ENCODE peak calls at places on chromosomes 4 and X, in four cellular contexts. One of them, this sample, is unnamed.

GRCh38 chr4:8225704-8226443 is 26.8 kb downstream of the SH3TC1 start:
- DNase-seq in H1: no peak
- DNase-seq in hepatocyte: no peak
- DNase-seq in endothelial cell of umbilical vein: no peak
- DNase-seq in this sample: peak; percentile 71

GRCh38 chr4:10192331-10192730 is 75.7 kb upstream of the WDR1 start:
- DNase-seq in H1: no peak
- DNase-seq in hepatocyte: no peak
- DNase-seq in endothelial cell of umbilical vein: no peak
- DNase-seq in this sample: peak; percentile 20

GRCh38 chr4:113835005-113835404 is 73.5 kb upstream of the CAMK2D start:
- DNase-seq in H1: no peak
- DNase-seq in hepatocyte: no peak
- DNase-seq in endothelial cell of umbilical vein: peak; percentile 76
- DNase-seq in this sample: no peak

GRCh38 chr4:106565727-106566126 is 197.1 kb upstream of the GIMD1 start:
- DNase-seq in H1: no peak
- DNase-seq in hepatocyte: no peak
- DNase-seq in endothelial cell of umbilical vein: peak; percentile 84
- DNase-seq in this sample: no peak

GRCh38 chr4:137545461-137545861 is 13.2 kb upstream of the PCDH18 start:
- DNase-seq in H1: no peak
- DNase-seq in hepatocyte: peak; percentile 32
- DNase-seq in endothelial cell of umbilical vein: no peak
- DNase-seq in this sample: no peak

GRCh38 chr4:31088600-31089230 is 368.5 kb downstream of the PCDH7 start:
- DNase-seq in H1: no peak
- DNase-seq in hepatocyte: no peak
- DNase-seq in endothelial cell of umbilical vein: peak; percentile 85
- DNase-seq in this sample: no peak

GRCh38 chr4:22869235-22869634 is 176.5 kb downstream of the GBA3 start:
- DNase-seq in H1: no peak
- DNase-seq in hepatocyte: no peak
- DNase-seq in endothelial cell of umbilical vein: no peak
- DNase-seq in this sample: no peak

GRCh38 chr4:165970703-165971420 is 97.8 kb downstream of the TLL1 start:
- DNase-seq in H1: no peak
- DNase-seq in hepatocyte: no peak
- DNase-seq in endothelial cell of umbilical vein: no peak
- DNase-seq in this sample: no peak

GRCh38 chr4:41802590-41802989 is 54.1 kb upstream of the PHOX2B start:
- DNase-seq in H1: no peak
- DNase-seq in hepatocyte: no peak
- DNase-seq in endothelial cell of umbilical vein: no peak
- DNase-seq in this sample: no peak

GRCh38 chrX:132967049-132967448 is 8.6 kb upstream of the HS6ST2 start:
- DNase-seq in H1: no peak
- DNase-seq in hepatocyte: no peak
- DNase-seq in endothelial cell of umbilical vein: no peak
- DNase-seq in this sample: no peak

GRCh38 chrX:150958177-150958576 is 25.0 kb upstream of the HMGB3 start:
- DNase-seq in H1: no peak
- DNase-seq in hepatocyte: no peak
- DNase-seq in endothelial cell of umbilical vein: no peak
- DNase-seq in this sample: no peak

GRCh38 chrX:437636-438390 is 51.1 kb upstream of the PPP2R3B start:
- DNase-seq in H1: no peak
- DNase-seq in hepatocyte: no peak
- DNase-seq in endothelial cell of umbilical vein: no peak
- DNase-seq in this sample: no peak

GRCh38 chr4:106806158-106806797 is 229.8 kb downstream of the DKK2 start:
- DNase-seq in H1: no peak
- DNase-seq in hepatocyte: no peak
- DNase-seq in endothelial cell of umbilical vein: no peak
- DNase-seq in this sample: no peak

DNA sequence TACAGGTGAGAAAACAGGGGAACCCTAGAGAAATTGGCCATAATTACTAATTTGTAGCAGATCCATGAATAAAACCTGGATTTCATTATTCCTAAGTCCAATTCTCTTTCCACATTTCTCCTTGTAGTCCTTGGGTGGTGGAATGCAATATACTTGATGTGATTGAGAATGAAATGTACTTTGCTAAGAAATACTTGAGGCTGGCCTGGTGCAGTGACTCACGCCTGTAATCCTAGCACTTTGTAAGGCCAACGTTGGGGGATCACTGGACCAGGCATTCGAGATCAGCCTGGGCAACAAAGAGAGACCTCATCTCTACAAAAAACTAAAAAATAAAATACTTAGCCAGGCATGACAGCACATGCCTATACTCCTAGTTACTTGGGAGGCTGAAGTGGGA is 15.9 kb downstream of the TMEM184C start:
- DNase-seq in H1: no peak
- DNase-seq in hepatocyte: no peak
- DNase-seq in endothelial cell of umbilical vein: no peak
- DNase-seq in this sample: no peak
- H3K36me3 ChIP-seq in H1: peaks cover 20% of the 10 kb centered on the region
- H3K36me3 ChIP-seq in hepatocyte: no peaks in the 10 kb centered on the region
- H3K36me3 ChIP-seq in endothelial cell of umbilical vein: peaks cover 26% of the 10 kb centered on the region
- H3K36me3 ChIP-seq in this sample: peaks cover 82% of the 10 kb centered on the region

DNA sequence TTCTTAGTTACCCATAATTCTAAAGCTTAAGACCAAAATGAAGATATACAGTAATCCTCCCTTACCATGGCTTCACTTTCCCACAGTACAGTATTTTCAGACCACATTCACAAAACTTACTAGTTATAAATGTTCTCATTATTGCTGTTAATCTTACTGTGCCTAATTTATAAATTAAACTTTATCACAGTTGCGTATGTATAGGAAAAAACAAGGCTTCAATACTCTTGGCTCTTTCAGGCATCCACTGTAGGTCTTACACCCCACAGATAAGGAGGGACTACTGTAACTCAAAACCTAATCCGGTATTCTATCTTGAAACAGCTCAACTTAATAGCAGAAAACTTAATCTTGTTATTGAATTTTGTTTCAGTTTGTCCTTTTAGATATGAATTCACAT is 3.6 kb downstream of the HMGB2 start:
- DNase-seq in H1: no peak
- DNase-seq in hepatocyte: no peak
- DNase-seq in endothelial cell of umbilical vein: no peak
- DNase-seq in this sample: no peak
- H3K36me3 ChIP-seq in H1: peaks cover 47% of the 10 kb centered on the region
- H3K36me3 ChIP-seq in hepatocyte: no peaks in the 10 kb centered on the region
- H3K36me3 ChIP-seq in endothelial cell of umbilical vein: peaks cover 15% of the 10 kb centered on the region
- H3K36me3 ChIP-seq in this sample: peaks cover 81% of the 10 kb centered on the region

GRCh38 chrX:71541546-71542022 is 8.7 kb downstream of the OGT start:
- DNase-seq in H1: no peak
- DNase-seq in hepatocyte: no peak
- DNase-seq in endothelial cell of umbilical vein: peak; percentile 67
- DNase-seq in this sample: no peak
- H3K36me3 ChIP-seq in H1: peaks cover 8% of the 10 kb centered on the region
- H3K36me3 ChIP-seq in hepatocyte: no peaks in the 10 kb centered on the region
- H3K36me3 ChIP-seq in endothelial cell of umbilical vein: no peaks in the 10 kb centered on the region
- H3K36me3 ChIP-seq in this sample: peaks cover 12% of the 10 kb centered on the region

DNA sequence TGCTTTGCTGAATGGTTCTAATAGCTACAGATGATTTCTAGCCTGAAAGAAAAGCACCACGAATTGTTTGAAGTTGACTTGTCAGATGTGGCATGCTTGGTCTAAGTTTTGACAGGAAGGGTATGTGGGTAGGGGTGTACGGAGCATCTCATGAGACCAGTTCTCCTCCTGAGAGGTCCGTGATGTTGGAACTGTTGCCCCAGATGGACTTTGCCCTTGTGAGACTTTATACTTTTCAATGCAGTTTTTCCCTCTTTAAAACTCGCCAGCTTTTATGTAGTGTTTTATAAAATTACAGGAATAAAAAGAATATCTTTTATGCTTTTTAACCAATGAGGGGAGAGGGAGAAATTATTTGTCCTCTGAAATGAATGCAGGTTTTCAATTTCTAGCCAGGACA is 16.6 kb upstream of the XG start:
- DNase-seq in H1: no peak
- DNase-seq in hepatocyte: no peak
- DNase-seq in endothelial cell of umbilical vein: no peak
- DNase-seq in this sample: no peak
- H3K36me3 ChIP-seq in H1: peaks cover 5% of the 10 kb centered on the region
- H3K36me3 ChIP-seq in hepatocyte: no peaks in the 10 kb centered on the region
- H3K36me3 ChIP-seq in endothelial cell of umbilical vein: peaks cover 15% of the 10 kb centered on the region
- H3K36me3 ChIP-seq in this sample: peaks cover 13% of the 10 kb centered on the region

DNA sequence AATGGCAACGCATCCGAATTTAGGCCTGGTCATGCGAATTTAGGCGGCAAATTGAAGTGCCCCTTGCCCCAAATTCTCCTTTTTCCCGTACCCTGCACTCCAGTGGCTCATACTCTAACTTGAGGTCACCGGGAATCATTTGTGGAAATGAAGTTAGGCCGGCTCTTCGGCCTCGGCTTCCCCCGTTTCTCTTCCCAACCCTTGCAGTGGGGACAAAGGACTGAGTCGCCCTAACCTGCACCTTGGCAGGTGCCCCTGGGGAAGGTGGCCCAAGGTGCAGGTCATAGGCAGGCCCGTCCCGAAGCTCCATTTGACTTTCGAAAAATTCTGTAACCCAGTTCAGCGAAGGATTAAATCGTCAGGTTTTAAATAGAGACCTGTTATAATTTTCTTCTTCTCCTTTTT is 811 bp downstream of the SRD5A3 start:
- DNase-seq in H1: no peak
- DNase-seq in hepatocyte: no peak
- DNase-seq in endothelial cell of umbilical vein: no peak
- DNase-seq in this sample: no peak
- H3K36me3 ChIP-seq in H1: no peaks in the 10 kb centered on the region
- H3K36me3 ChIP-seq in hepatocyte: no peaks in the 10 kb centered on the region
- H3K36me3 ChIP-seq in endothelial cell of umbilical vein: no peaks in the 10 kb centered on the region
- H3K36me3 ChIP-seq in this sample: no peaks in the 10 kb centered on the region

DNA sequence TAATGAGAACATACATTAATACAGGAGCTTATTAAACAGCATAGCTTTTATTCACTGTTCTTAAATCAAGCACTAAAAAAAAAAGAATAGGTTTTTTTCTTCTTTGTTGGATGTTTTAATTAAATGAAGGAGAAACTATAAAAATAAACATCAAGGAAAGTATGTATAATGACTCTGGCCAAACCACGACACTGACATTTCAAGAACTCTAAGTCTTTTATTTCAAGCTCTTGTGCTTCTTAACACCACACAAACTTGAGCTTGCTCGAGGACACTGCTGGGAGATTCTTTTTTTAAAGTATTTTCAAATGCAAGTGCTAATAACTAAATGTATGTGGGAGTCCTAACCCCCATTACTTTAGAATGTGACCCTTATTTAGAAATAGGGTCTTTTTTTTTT is 204.9 kb upstream of the PPARGC1A start:
- DNase-seq in H1: no peak
- DNase-seq in hepatocyte: no peak
- DNase-seq in endothelial cell of umbilical vein: no peak
- DNase-seq in this sample: no peak
- H3K36me3 ChIP-seq in H1: no peaks in the 10 kb centered on the region
- H3K36me3 ChIP-seq in hepatocyte: no peaks in the 10 kb centered on the region
- H3K36me3 ChIP-seq in endothelial cell of umbilical vein: no peaks in the 10 kb centered on the region
- H3K36me3 ChIP-seq in this sample: no peaks in the 10 kb centered on the region

DNA sequence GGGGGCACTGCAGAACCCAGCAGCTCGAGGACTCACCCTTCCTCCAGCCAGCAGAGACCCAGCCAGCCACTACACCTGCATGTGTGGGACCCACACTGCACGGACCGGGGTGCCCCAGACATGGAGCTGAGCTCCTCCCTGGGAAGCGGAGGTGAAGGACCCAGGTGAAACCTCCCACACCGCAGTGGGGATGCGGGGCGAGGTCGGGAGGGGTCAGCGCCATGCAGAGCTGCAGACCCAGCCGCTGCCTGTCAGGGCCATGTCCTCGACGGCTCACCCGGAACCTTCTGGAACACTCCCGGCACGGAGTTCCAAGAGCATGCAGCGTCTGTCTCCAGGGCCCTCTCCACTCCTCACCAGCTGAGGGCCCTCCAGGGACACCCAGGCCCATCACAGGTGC is 42.6 kb downstream of the GAK start:
- DNase-seq in H1: no peak
- DNase-seq in hepatocyte: no peak
- DNase-seq in endothelial cell of umbilical vein: no peak
- DNase-seq in this sample: no peak
- H3K36me3 ChIP-seq in H1: peaks cover 10% of the 10 kb centered on the region
- H3K36me3 ChIP-seq in hepatocyte: no peaks in the 10 kb centered on the region
- H3K36me3 ChIP-seq in endothelial cell of umbilical vein: no peaks in the 10 kb centered on the region
- H3K36me3 ChIP-seq in this sample: peaks cover 56% of the 10 kb centered on the region